ENCODE peak calls at places on chromosomes 7 and 10, in four cellular contexts. V is germinal center; A is stimulated activated naive CD8-positive, alpha-beta T cell treated with anti-CD3 and anti-CD28 coated beads, Interleukin-15, Interleukin-2, amounts not matched to agents 100 U/mL and 50 U/mL, for 24 hours; X is spleen. N is an unnamed sample.

GRCh38 chr7:122364761-122365280 is 60.3 kb upstream of the FEZF1 start:
- DNase-seq in X (no peak), A (no peak), V (no peak), N (no peak)

GRCh38 chr10:78579586-78579985 is 489.2 kb upstream of the ZMIZ1 start:
- DNase-seq in V (no peak), X (no peak), A (no peak), N (no peak)

GRCh38 chr10:86218160-86218559 is 148.4 kb downstream of the GRID1 start:
- DNase-seq in X (no peak), A (no peak), V (no peak), N (no peak)

GRCh38 chr7:25849361-25850184 is 302.4 kb upstream of the NFE2L3 start:
- DNase-seq in A (no peak), V (no peak), X (no peak), N (peak)

GRCh38 chr10:70480254-70480861 is 1.8 kb downstream of the PALD1 start:
- DNase-seq in A (peak), X (no peak), V (peak), N (no peak)

GRCh38 chr10:78846770-78847169 is 222.0 kb upstream of the ZMIZ1 start:
- DNase-seq in X (no peak), A (no peak), V (no peak), N (peak)

GRCh38 chr7:142540371-142540770 is 208.9 kb upstream of the PRSS1 start:
- DNase-seq in A (no peak), V (no peak), X (no peak), N (no peak)

GRCh38 chr7:83469076-83469475 is 179.9 kb downstream of the SEMA3E start:
- DNase-seq in X (no peak), V (no peak), A (no peak), N (no peak)

GRCh38 chr10:33968983-33969382 is 634.5 kb upstream of the NRP1 start:
- DNase-seq in V (no peak), A (no peak), X (no peak), N (no peak)

GRCh38 chr10:17805440-17805839 is 3.7 kb upstream of the MRC1 start:
- DNase-seq in V (no peak), X (no peak), A (no peak), N (no peak)

GRCh38 chr7:11751807-11752389 is 80.1 kb downstream of the THSD7A start:
- DNase-seq in X (no peak), V (no peak), A (no peak), N (no peak)

GRCh38 chr10:14481752-14482151 is 151.0 kb upstream of the FRMD4A start:
- DNase-seq in A (no peak), V (no peak), X (no peak), N (no peak)

GRCh38 chr7:1665721-1666250 is 4.3 kb upstream of the ELFN1 start:
- DNase-seq in A (no peak), V (peak), X (peak), N (peak)

GRCh38 chr10:78306358-78306757 is 272.7 kb downstream of the RPS24 start:
- DNase-seq in X (peak), A (no peak), V (no peak), N (no peak)

GRCh38 chr10:106609867-106610266 is 554.6 kb downstream of the SORCS1 start:
- DNase-seq in X (no peak), A (no peak), V (no peak), N (no peak)

GRCh38 chr7:48052748-48053147 is 17.4 kb downstream of the C7orf57 start:
- DNase-seq in V (no peak), A (no peak), X (no peak), N (no peak)

GRCh38 chr7:77765906-77766800 is 32.1 kb downstream of the TMEM60 start:
- DNase-seq in V (no peak), A (no peak), X (no peak), N (no peak)

GRCh38 chr7:140541513-140542192 is 62.3 kb upstream of the MKRN1 start:
- DNase-seq in V (no peak), X (peak), A (no peak), N (peak)

GRCh38 chr10:49139866-49140195 is 6.0 kb upstream of the FAM170B start:
- DNase-seq in V (no peak), X (no peak), A (no peak), N (peak)

GRCh38 chr7:100130608-100131453 is 4.1 kb downstream of the MBLAC1 start:
- DNase-seq in X (peak), V (peak), A (peak), N (peak)

GRCh38 chr7:2085804-2086203 is 146.9 kb downstream of the MAD1L1 start:
- DNase-seq in V (no peak), X (no peak), A (no peak), N (no peak)

GRCh38 chr10:131901181-131901829 is 497 bp downstream of the PPP2R2D start:
- DNase-seq in V (peak), X (peak), A (peak), N (peak)

GRCh38 chr10:110704906-110705476 is 60.9 kb downstream of the RBM20 start:
- DNase-seq in V (no peak), A (no peak), X (no peak), N (no peak)

GRCh38 chr10:3774018-3774813 is 10.8 kb downstream of the KLF6 start:
- DNase-seq in A (no peak), X (no peak), V (no peak), N (no peak)

GRCh38 chr10:17814981-17815380 is 5.8 kb downstream of the MRC1 start:
- DNase-seq in V (no peak), A (no peak), X (no peak), N (no peak)

GRCh38 chr7:142319970-142320369 is 62.1 kb upstream of the PRSS58 start:
- DNase-seq in A (peak), X (no peak), V (no peak), N (no peak)